ENCODE peak calls at places on chromosome 9, in nine cellular contexts. Q is SK-N-SH, T is GM23338, H is transverse colon, P is H9, O is A549, R is body of pancreas, F is lower lobe of right lung, S is mammary epithelial cell. B is an unnamed sample.

GRCh38 chr9:20319241-20319640 is 303.1 kb downstream of the MLLT3 start:
- DNase-seq in Q (no peak), T (no peak), H (no peak), P (no peak), O (no peak), R (no peak), F (no peak), S (no peak), B (no peak)

GRCh38 chr9:36855443-36856315 is 178.4 kb downstream of the PAX5 start:
- DNase-seq in Q (peak; percentile 43), T (peak; percentile 78), H (peak; percentile 18), P (peak; percentile 86), O (peak; percentile 61), R (peak; percentile 9), F (no peak), S (no peak), B (peak; percentile 50)

GRCh38 chr9:93107151-93107824 is 11.3 kb downstream of the CARD19 start:
- DNase-seq in Q (no peak), T (no peak), H (no peak), P (no peak), O (no peak), R (peak; percentile 2), F (peak; percentile 29), S (no peak), B (no peak)

GRCh38 chr9:130664191-130665028 is at the start of gene PRDM12:
- DNase-seq in Q (peak; percentile 58), T (peak; percentile 80), H (no peak), P (peak; percentile 73), O (peak; percentile 47), R (no peak), F (no peak), S (no peak), B (no peak)

GRCh38 chr9:1002678-1003077 is 26.2 kb downstream of the DMRT3 start:
- DNase-seq in Q (no peak), T (no peak), H (no peak), P (no peak), O (no peak), R (no peak), F (no peak), S (no peak), B (no peak)

GRCh38 chr9:110065527-110065926 is 142.4 kb downstream of the C9orf152 start:
- DNase-seq in Q (no peak), T (no peak), H (no peak), P (no peak), O (no peak), R (peak; percentile 45), F (no peak), S (peak; percentile 27), B (peak; percentile 92)

GRCh38 chr9:126985870-126986498 is 71.4 kb downstream of the RALGPS1 start:
- DNase-seq in Q (no peak), T (no peak), H (peak; percentile 82), P (no peak), O (peak; percentile 67), R (peak; percentile 74), F (peak; percentile 77), S (peak; percentile 96), B (no peak)

GRCh38 chr9:127224883-127225739 is 39.5 kb upstream of the GARNL3 start:
- DNase-seq in Q (peak; percentile 100), T (peak; percentile 98), H (peak; percentile 98), P (peak; percentile 96), O (peak; percentile 90), R (peak; percentile 97), F (peak; percentile 97), S (peak; percentile 69), B (peak; percentile 94)

GRCh38 chr9:34276772-34277171 is 52.3 kb downstream of the KIF24 start:
- DNase-seq in Q (peak; percentile 79), T (no peak), H (no peak), P (no peak), O (no peak), R (no peak), F (no peak), S (no peak), B (no peak)

GRCh38 chr9:94586814-94587213 is 6.8 kb downstream of the FBP2 start:
- DNase-seq in Q (no peak), T (no peak), H (no peak), P (no peak), O (no peak), R (no peak), F (no peak), S (peak; percentile 16), B (peak; percentile 63)

GRCh38 chr9:116549061-116549664 is 137.9 kb upstream of the TRIM32 start:
- DNase-seq in Q (no peak), T (no peak), H (peak; percentile 61), P (no peak), O (peak; percentile 89), R (peak; percentile 65), F (peak; percentile 70), S (peak; percentile 95), B (no peak)

GRCh38 chr9:4982720-4983482 is 2.2 kb upstream of the JAK2 start:
- DNase-seq in Q (no peak), T (no peak), H (no peak), P (no peak), O (no peak), R (no peak), F (no peak), S (no peak), B (no peak)

GRCh38 chr9:106859957-106860715 is 2.8 kb upstream of the ZNF462 start:
- DNase-seq in Q (peak; percentile 54), T (peak; percentile 90), H (peak; percentile 71), P (peak; percentile 86), O (peak; percentile 48), R (peak; percentile 6), F (peak; percentile 60), S (peak; percentile 79), B (peak; percentile 57)

GRCh38 chr9:133060417-133060841 is 1.4 kb upstream of the CEL start:
- DNase-seq in Q (peak; percentile 24), T (peak; percentile 33), H (no peak), P (peak; percentile 66), O (no peak), R (no peak), F (no peak), S (no peak), B (peak; percentile 12)

DNA sequence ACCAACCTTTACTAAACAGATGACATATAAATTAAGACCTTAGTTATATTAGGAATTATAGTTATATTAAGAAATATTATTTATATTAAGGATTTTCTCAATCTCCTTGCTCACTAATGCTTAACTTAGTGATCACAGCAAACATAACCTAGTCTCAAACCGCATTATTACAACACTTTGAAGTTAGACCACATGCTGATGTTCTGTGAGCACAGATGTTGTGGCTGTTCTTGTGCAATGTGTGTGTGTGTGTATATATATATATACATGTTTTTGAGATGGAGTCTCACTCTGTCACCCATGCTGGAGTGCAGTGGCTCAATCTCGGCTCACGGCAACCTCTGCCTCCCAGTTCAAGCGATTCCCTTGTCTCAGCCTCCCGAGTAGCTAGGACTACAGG is 20.5 kb downstream of the ELP1 start:
- DNase-seq in Q (no peak), T (no peak), H (no peak), P (no peak), O (no peak), R (no peak), F (no peak), S (no peak), B (no peak)
- H3K27ac ChIP-seq in Q (no peak overlapping the region), T (no peak overlapping the region), H (no peak overlapping the region), P (no peak overlapping the region), O (no peak overlapping the region), R (no peak overlapping the region), F (no peak overlapping the region), S (no peak overlapping the region), B (peak overlapping the region; percentile 13)

GRCh38 chr9:17005085-17005484 is 129.8 kb upstream of the CNTLN start:
- DNase-seq in Q (no peak), T (peak; percentile 67), H (peak; percentile 60), P (peak; percentile 55), O (peak; percentile 36), R (peak; percentile 57), F (peak; percentile 48), S (no peak), B (peak; percentile 9)
- TF ChIP-seq CTCF in Q (no peak), T (no peak), H (no peak), P (no peak), O (no peak), R (no peak), F (no peak), S (no peak), B (no peak)

DNA sequence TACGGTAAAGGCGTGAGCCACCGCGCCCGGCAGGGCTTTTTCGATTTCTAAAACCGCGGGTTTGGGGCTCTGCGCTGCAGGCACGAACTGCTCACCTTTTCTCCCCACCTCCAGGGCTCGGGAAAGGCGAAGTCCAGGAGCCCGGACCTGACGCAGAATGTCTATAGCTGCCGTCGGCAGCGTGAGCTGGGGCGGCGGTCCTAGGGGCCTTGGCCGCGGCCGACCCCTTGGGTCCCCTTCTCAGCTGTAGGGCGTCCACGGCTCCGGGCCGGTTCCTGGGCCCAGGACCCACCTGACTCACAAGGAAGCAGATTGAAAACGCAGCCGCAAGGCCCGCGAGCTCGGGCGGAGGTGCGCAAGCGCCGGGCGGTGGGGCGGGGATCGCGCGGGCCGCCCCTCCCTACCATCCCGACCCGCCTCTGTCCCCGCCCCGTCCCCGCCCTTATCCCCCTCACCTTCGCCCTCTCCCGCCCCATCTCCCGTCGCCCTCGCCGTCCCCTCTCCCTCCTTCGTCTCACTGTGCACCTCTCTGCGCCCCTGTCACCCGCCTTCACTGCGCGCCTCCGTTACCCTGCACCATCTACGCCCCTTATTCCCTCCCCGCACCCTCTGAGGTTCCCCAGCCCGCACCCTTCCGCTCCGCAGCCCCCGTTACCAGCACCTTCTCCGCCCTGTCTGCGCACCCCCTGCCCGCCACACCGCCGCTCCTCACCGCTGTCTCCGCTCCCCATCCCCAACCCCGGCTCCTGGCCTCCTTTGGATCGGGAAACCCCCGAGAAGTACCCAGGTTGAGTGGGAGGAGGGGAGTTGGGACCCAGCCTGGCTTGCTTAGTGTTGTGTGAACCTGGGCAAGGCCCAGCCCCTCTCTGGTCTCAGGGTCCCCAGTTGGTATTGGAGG is at the start of gene HDHD3:
- DNase-seq in Q (peak; percentile 98), T (peak; percentile 92), H (peak; percentile 93), P (peak; percentile 86), O (peak; percentile 87), R (peak; percentile 92), F (peak; percentile 81), S (peak; percentile 76), B (peak; percentile 79)
- H3K27ac ChIP-seq in Q (no peak within 1 kb of the TSS), T (peak within 1 kb of the TSS; percentile 94), H (peak within 1 kb of the TSS; percentile 94), P (no peak within 1 kb of the TSS), O (peak within 1 kb of the TSS; percentile 81), R (peak within 1 kb of the TSS; percentile 53), F (peak within 1 kb of the TSS; percentile 79), S (peak within 1 kb of the TSS; percentile 59), B (peak within 1 kb of the TSS; percentile 86)

GRCh38 chr9:99001892-99002291 is 58.2 kb downstream of the COL15A1 start:
- DNase-seq in Q (no peak), T (peak; percentile 27), H (no peak), P (peak; percentile 20), O (no peak), R (no peak), F (no peak), S (no peak), B (no peak)

GRCh38 chr9:98999152-98999525 is 55.4 kb downstream of the COL15A1 start:
- DNase-seq in Q (no peak), T (no peak), H (no peak), P (peak; percentile 24), O (no peak), R (no peak), F (no peak), S (no peak), B (no peak)

GRCh38 chr9:98998441-98999151 is 54.9 kb downstream of the COL15A1 start:
- DNase-seq in Q (peak; percentile 87), T (peak; percentile 82), H (peak; percentile 76), P (peak; percentile 89), O (peak; percentile 60), R (peak; percentile 78), F (peak; percentile 84), S (peak; percentile 32), B (peak; percentile 87)

GRCh38 chr9:99003308-99003707 is 59.6 kb downstream of the COL15A1 start:
- DNase-seq in Q (no peak), T (no peak), H (no peak), P (peak; percentile 6), O (no peak), R (no peak), F (no peak), S (no peak), B (no peak)

GRCh38 chr9:99000480-99001395 is 57.0 kb downstream of the COL15A1 start:
- DNase-seq in Q (peak; percentile 49), T (peak; percentile 65), H (peak; percentile 51), P (peak; percentile 46), O (peak; percentile 70), R (peak; percentile 67), F (peak; percentile 71), S (peak; percentile 44), B (peak; percentile 88)
- TF ChIP-seq CTCF in Q (peak; percentile 83), T (peak; percentile 73), H (peak; percentile 59), P (peak; percentile 74), O (peak; percentile 72), R (peak; percentile 61), F (peak; percentile 67), S (peak; percentile 85), B (peak; percentile 76)

B was measured in cardiac muscle cell.